ENCODE peak calls at places on chromosomes 5 and 9, in eight cellular contexts. One of them, this sample, is unnamed.

GRCh38 chr5:82031220-82032119 is 59.6 kb downstream of the ATG10 start:
- DNase-seq in body of pancreas: no peak
- DNase-seq in GM23248: no peak
- DNase-seq in nucleus accumbens: peak; percentile 5
- DNase-seq in pons: no peak
- DNase-seq in DMS53: no peak
- DNase-seq in SIG-M5: no peak
- DNase-seq in non-pigmented ciliary epithelial cell: no peak
- DNase-seq in this sample: no peak

GRCh38 chr5:8321272-8321671 is 452.3 kb downstream of the MTRR start:
- DNase-seq in non-pigmented ciliary epithelial cell: no peak
- DNase-seq in GM23248: no peak
- DNase-seq in nucleus accumbens: no peak
- DNase-seq in SIG-M5: no peak
- DNase-seq in DMS53: no peak
- DNase-seq in pons: no peak
- DNase-seq in body of pancreas: no peak
- DNase-seq in this sample: no peak

GRCh38 chr5:65760504-65761275 is 38.7 kb downstream of the NLN start:
- DNase-seq in SIG-M5: no peak
- DNase-seq in pons: peak; percentile 97
- DNase-seq in body of pancreas: peak; percentile 21
- DNase-seq in nucleus accumbens: peak; percentile 17
- DNase-seq in DMS53: peak; percentile 19
- DNase-seq in non-pigmented ciliary epithelial cell: peak; percentile 14
- DNase-seq in GM23248: peak; percentile 74
- DNase-seq in this sample: peak; percentile 38

GRCh38 chr9:120921751-120922181 is 4.8 kb downstream of the TRAF1 start:
- DNase-seq in nucleus accumbens: no peak
- DNase-seq in body of pancreas: no peak
- DNase-seq in SIG-M5: no peak
- DNase-seq in GM23248: no peak
- DNase-seq in non-pigmented ciliary epithelial cell: no peak
- DNase-seq in pons: no peak
- DNase-seq in DMS53: no peak
- DNase-seq in this sample: no peak

GRCh38 chr9:2298217-2298616 is 283.1 kb downstream of the SMARCA2 start:
- DNase-seq in nucleus accumbens: no peak
- DNase-seq in non-pigmented ciliary epithelial cell: no peak
- DNase-seq in SIG-M5: no peak
- DNase-seq in GM23248: no peak
- DNase-seq in body of pancreas: no peak
- DNase-seq in DMS53: peak; percentile 16
- DNase-seq in pons: no peak
- DNase-seq in this sample: no peak

GRCh38 chr5:24364711-24365110 is 280.1 kb downstream of the CDH10 start:
- DNase-seq in pons: no peak
- DNase-seq in DMS53: no peak
- DNase-seq in SIG-M5: no peak
- DNase-seq in GM23248: no peak
- DNase-seq in non-pigmented ciliary epithelial cell: no peak
- DNase-seq in nucleus accumbens: peak; percentile 26
- DNase-seq in body of pancreas: no peak
- DNase-seq in this sample: no peak

GRCh38 chr5:148776780-148777179 is 49.6 kb upstream of the ADRB2 start:
- DNase-seq in DMS53: peak; percentile 48
- DNase-seq in body of pancreas: no peak
- DNase-seq in SIG-M5: no peak
- DNase-seq in nucleus accumbens: no peak
- DNase-seq in GM23248: peak; percentile 91
- DNase-seq in pons: no peak
- DNase-seq in non-pigmented ciliary epithelial cell: peak; percentile 37
- DNase-seq in this sample: no peak

GRCh38 chr5:180467989-180468731 is 26.0 kb upstream of the CNOT6 start:
- DNase-seq in DMS53: no peak
- DNase-seq in body of pancreas: no peak
- DNase-seq in nucleus accumbens: no peak
- DNase-seq in pons: no peak
- DNase-seq in GM23248: no peak
- DNase-seq in non-pigmented ciliary epithelial cell: no peak
- DNase-seq in SIG-M5: no peak
- DNase-seq in this sample: no peak

GRCh38 chr9:135908334-135909204 is 1.2 kb upstream of the CAMSAP1 start:
- DNase-seq in GM23248: peak; percentile 35
- DNase-seq in nucleus accumbens: no peak
- DNase-seq in non-pigmented ciliary epithelial cell: no peak
- DNase-seq in body of pancreas: peak; percentile 26
- DNase-seq in SIG-M5: no peak
- DNase-seq in DMS53: peak; percentile 72
- DNase-seq in pons: no peak
- DNase-seq in this sample: no peak

GRCh38 chr9:136695955-136696354 is 8.7 kb upstream of the AGPAT2 start:
- DNase-seq in SIG-M5: no peak
- DNase-seq in pons: no peak
- DNase-seq in non-pigmented ciliary epithelial cell: no peak
- DNase-seq in GM23248: no peak
- DNase-seq in DMS53: peak; percentile 98
- DNase-seq in body of pancreas: peak; percentile 71
- DNase-seq in nucleus accumbens: no peak
- DNase-seq in this sample: no peak

GRCh38 chr5:172097356-172097755 is 90.7 kb downstream of the STK10 start:
- DNase-seq in GM23248: no peak
- DNase-seq in DMS53: no peak
- DNase-seq in body of pancreas: no peak
- DNase-seq in SIG-M5: no peak
- DNase-seq in pons: no peak
- DNase-seq in non-pigmented ciliary epithelial cell: no peak
- DNase-seq in nucleus accumbens: no peak
- DNase-seq in this sample: no peak

GRCh38 chr5:57172466-57172961 is 1.3 kb upstream of the GPBP1 start:
- DNase-seq in nucleus accumbens: no peak
- DNase-seq in body of pancreas: no peak
- DNase-seq in non-pigmented ciliary epithelial cell: no peak
- DNase-seq in GM23248: peak; percentile 54
- DNase-seq in DMS53: peak; percentile 61
- DNase-seq in SIG-M5: no peak
- DNase-seq in pons: peak; percentile 50
- DNase-seq in this sample: peak; percentile 16

GRCh38 chr5:116530276-116530675 is 44.3 kb downstream of the SEMA6A start:
- DNase-seq in pons: no peak
- DNase-seq in non-pigmented ciliary epithelial cell: no peak
- DNase-seq in SIG-M5: no peak
- DNase-seq in DMS53: no peak
- DNase-seq in GM23248: no peak
- DNase-seq in nucleus accumbens: no peak
- DNase-seq in body of pancreas: no peak
- DNase-seq in this sample: no peak

This sample was measured in effector memory CD4-positive, alpha-beta T cell.